ENCODE peak calls at places on chromosome 17, in five cellular contexts. One of them, this sample, is unnamed.

GRCh38 chr17:37261286-37261685 is 114.5 kb upstream of the C17orf78 start:
- DNase-seq in transverse colon: no peak
- DNase-seq in H1: no peak
- DNase-seq in stomach: no peak
- DNase-seq in A549: no peak
- DNase-seq in this sample: no peak

GRCh38 chr17:70622382-70623260 is 453.3 kb downstream of the KCNJ2 start:
- DNase-seq in transverse colon: peak
- DNase-seq in H1: peak
- DNase-seq in stomach: peak
- DNase-seq in A549: peak
- DNase-seq in this sample: no peak

GRCh38 chr17:78000351-78000750 is 41.8 kb downstream of the TNRC6C start:
- DNase-seq in transverse colon: no peak
- DNase-seq in H1: no peak
- DNase-seq in stomach: no peak
- DNase-seq in A549: no peak
- DNase-seq in this sample: no peak

GRCh38 chr17:12622726-12623125 is 43.0 kb upstream of the MYOCD start:
- DNase-seq in transverse colon: no peak
- DNase-seq in H1: no peak
- DNase-seq in stomach: no peak
- DNase-seq in A549: no peak
- DNase-seq in this sample: no peak

GRCh38 chr17:34883106-34884000 is 77.9 kb downstream of the CCT6B start:
- DNase-seq in transverse colon: no peak
- DNase-seq in H1: no peak
- DNase-seq in stomach: no peak
- DNase-seq in A549: no peak
- DNase-seq in this sample: no peak

GRCh38 chr17:27558341-27558740 is 72.6 kb upstream of the LGALS9 start:
- DNase-seq in transverse colon: no peak
- DNase-seq in H1: no peak
- DNase-seq in stomach: no peak
- DNase-seq in A549: no peak
- DNase-seq in this sample: no peak

GRCh38 chr17:35588196-35588920 is 1.2 kb downstream of the AP2B1 start:
- DNase-seq in transverse colon: no peak
- DNase-seq in H1: no peak
- DNase-seq in stomach: no peak
- DNase-seq in A549: peak
- DNase-seq in this sample: no peak

GRCh38 chr17:10743316-10744009 is 13.6 kb upstream of the TMEM220 start:
- DNase-seq in transverse colon: no peak
- DNase-seq in H1: no peak
- DNase-seq in stomach: no peak
- DNase-seq in A549: no peak
- DNase-seq in this sample: no peak

GRCh38 chr17:5234645-5235576 is at the start of gene SCIMP:
- DNase-seq in transverse colon: peak
- DNase-seq in H1: no peak
- DNase-seq in stomach: no peak
- DNase-seq in A549: no peak
- DNase-seq in this sample: no peak

GRCh38 chr17:44222112-44222869 is 2.8 kb upstream of the UBTF start:
- DNase-seq in transverse colon: peak
- DNase-seq in H1: no peak
- DNase-seq in stomach: peak
- DNase-seq in A549: peak
- DNase-seq in this sample: peak

GRCh38 chr17:69503711-69504110 is 89.2 kb downstream of the MAP2K6 start:
- DNase-seq in transverse colon: no peak
- DNase-seq in H1: no peak
- DNase-seq in stomach: no peak
- DNase-seq in A549: no peak
- DNase-seq in this sample: no peak

GRCh38 chr17:16484445-16485169 is 7.4 kb downstream of the LRRC75A start:
- DNase-seq in transverse colon: no peak
- DNase-seq in H1: no peak
- DNase-seq in stomach: no peak
- DNase-seq in A549: no peak
- DNase-seq in this sample: no peak

DNA sequence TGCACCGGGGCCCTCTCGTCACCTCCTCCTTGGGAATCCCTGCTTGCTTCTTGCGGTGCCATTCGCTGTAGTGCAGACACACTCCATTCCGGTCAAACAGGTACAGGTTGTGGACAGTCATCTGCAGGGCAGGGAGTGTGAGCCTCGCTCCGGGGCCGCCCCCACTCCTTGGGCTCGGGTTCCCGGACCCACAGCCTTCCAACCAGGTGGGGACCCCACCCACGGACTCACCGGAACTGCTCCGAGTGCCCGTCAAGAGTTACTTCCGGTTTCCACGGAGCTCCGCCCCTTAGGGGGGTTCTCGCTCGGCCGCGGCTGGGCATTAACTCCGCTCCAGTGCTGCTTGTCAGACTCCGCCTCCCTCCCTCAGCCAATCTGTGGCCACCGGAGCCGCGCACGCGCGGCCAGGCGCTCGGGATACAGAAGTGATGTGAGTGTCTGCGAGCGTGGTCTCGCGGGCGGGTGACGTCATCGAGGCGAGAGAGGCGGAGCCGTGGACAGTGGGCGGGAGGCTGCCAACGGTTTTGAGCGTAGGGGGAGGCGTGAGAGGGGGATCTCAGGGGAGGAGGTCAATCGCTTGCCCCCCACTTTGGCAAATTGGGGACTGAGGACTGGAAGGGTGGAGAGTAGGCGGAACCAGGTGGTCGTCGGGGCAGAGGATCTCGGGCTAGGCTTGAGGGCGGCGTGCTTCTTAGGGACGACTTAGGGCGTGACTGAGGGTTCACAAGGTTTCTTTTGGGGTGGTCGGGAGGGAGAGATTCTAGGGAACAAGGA is at the start of the genes CNTROB and TRAPPC1:
- DNase-seq in transverse colon: peak
- DNase-seq in H1: peak
- DNase-seq in stomach: peak
- DNase-seq in A549: peak
- DNase-seq in this sample: peak
- TF ChIP-seq EP300 in transverse colon: no peak
- TF ChIP-seq EP300 in H1: no peak
- TF ChIP-seq EP300 in stomach: no peak
- TF ChIP-seq EP300 in A549: no peak
- TF ChIP-seq EP300 in this sample: no peak

GRCh38 chr17:39141294-39141693 is 10.1 kb downstream of the PLXDC1 start:
- DNase-seq in transverse colon: no peak
- DNase-seq in H1: no peak
- DNase-seq in stomach: no peak
- DNase-seq in A549: no peak
- DNase-seq in this sample: no peak

GRCh38 chr17:39139561-39139960 is 11.9 kb downstream of the PLXDC1 start:
- DNase-seq in transverse colon: no peak
- DNase-seq in H1: no peak
- DNase-seq in stomach: no peak
- DNase-seq in A549: no peak
- DNase-seq in this sample: no peak

GRCh38 chr17:39141915-39142664 is 9.3 kb downstream of the PLXDC1 start:
- DNase-seq in transverse colon: no peak
- DNase-seq in H1: no peak
- DNase-seq in stomach: no peak
- DNase-seq in A549: no peak
- DNase-seq in this sample: no peak

GRCh38 chr17:39139137-39139516 is 12.3 kb downstream of the PLXDC1 start:
- DNase-seq in transverse colon: no peak
- DNase-seq in H1: no peak
- DNase-seq in stomach: no peak
- DNase-seq in A549: peak
- DNase-seq in this sample: no peak

DNA sequence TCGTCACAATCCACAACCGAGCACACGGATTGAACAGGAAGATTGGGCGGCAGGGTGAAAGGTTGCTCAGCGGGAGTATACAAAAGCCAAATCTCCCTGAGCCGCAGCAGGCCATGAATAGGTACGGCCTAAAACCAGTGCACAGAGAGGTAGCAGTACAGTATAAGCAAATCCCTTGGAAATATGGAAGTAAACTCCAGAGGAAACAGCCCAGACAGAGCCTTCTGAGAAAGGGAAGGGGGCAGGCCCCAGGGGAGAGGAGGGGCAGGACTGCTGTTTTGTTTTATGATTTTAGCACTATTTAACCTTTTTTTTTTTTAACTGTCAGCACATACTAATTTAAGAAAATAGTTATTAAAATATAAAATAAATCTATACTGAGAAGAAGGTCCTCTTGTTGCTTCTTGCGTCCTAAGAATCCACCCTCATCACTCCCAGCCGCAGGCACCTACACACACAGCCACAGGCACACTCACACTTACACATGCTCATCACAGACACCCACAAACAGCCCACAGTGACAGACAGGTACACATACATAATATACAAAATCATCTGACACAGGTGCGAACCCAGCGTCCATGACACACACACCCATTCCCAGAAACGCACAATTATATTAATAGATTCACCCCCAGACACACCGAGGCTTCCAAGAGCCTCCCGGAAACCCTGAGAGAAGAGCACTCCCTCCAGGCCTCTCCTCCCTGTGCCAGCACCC is 12.9 kb downstream of the PLXDC1 start:
- DNase-seq in transverse colon: no peak
- DNase-seq in H1: no peak
- DNase-seq in stomach: no peak
- DNase-seq in A549: no peak
- DNase-seq in this sample: no peak
- TF ChIP-seq CTCF in transverse colon: no peak
- TF ChIP-seq CTCF in H1: no peak
- TF ChIP-seq CTCF in stomach: no peak
- TF ChIP-seq CTCF in A549: no peak
- TF ChIP-seq CTCF in this sample: no peak

DNA sequence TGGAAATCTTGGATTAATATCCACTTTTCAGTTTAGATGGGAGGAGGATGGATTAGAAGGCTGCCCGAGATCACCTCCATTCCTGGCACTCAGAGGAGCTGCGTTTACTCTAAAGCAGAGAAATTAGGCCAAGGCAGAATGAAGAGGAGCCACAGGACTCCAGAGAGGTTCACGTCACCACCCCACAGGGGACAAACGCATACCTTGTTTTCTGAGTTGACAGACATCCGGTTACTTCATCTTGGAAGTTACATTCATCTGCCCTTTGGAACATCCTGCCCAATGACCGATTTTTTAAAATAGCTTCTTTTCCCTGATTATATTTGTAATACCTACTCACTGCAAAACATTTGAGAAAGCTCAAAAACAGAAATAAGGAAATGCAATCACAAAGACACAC is 220.0 kb downstream of the SOX9 start:
- DNase-seq in transverse colon: no peak
- DNase-seq in H1: no peak
- DNase-seq in stomach: no peak
- DNase-seq in A549: no peak
- DNase-seq in this sample: no peak
- TF ChIP-seq EP300 in transverse colon: no peak
- TF ChIP-seq EP300 in H1: no peak
- TF ChIP-seq EP300 in stomach: no peak
- TF ChIP-seq EP300 in A549: no peak
- TF ChIP-seq EP300 in this sample: no peak

GRCh38 chr17:82705756-82706155 is 7.3 kb upstream of the RAB40B start:
- DNase-seq in transverse colon: no peak
- DNase-seq in H1: no peak
- DNase-seq in stomach: no peak
- DNase-seq in A549: no peak
- DNase-seq in this sample: peak

GRCh38 chr17:82709676-82710498 is 6.6 kb upstream of the FN3KRP start:
- DNase-seq in transverse colon: no peak
- DNase-seq in H1: no peak
- DNase-seq in stomach: no peak
- DNase-seq in A549: no peak
- DNase-seq in this sample: no peak

GRCh38 chr17:82713015-82713723 is 3.3 kb upstream of the FN3KRP start:
- DNase-seq in transverse colon: no peak
- DNase-seq in H1: no peak
- DNase-seq in stomach: no peak
- DNase-seq in A549: no peak
- DNase-seq in this sample: no peak

GRCh38 chr17:82709024-82709675 is 7.4 kb upstream of the FN3KRP start:
- DNase-seq in transverse colon: no peak
- DNase-seq in H1: no peak
- DNase-seq in stomach: no peak
- DNase-seq in A549: peak
- DNase-seq in this sample: no peak

DNA sequence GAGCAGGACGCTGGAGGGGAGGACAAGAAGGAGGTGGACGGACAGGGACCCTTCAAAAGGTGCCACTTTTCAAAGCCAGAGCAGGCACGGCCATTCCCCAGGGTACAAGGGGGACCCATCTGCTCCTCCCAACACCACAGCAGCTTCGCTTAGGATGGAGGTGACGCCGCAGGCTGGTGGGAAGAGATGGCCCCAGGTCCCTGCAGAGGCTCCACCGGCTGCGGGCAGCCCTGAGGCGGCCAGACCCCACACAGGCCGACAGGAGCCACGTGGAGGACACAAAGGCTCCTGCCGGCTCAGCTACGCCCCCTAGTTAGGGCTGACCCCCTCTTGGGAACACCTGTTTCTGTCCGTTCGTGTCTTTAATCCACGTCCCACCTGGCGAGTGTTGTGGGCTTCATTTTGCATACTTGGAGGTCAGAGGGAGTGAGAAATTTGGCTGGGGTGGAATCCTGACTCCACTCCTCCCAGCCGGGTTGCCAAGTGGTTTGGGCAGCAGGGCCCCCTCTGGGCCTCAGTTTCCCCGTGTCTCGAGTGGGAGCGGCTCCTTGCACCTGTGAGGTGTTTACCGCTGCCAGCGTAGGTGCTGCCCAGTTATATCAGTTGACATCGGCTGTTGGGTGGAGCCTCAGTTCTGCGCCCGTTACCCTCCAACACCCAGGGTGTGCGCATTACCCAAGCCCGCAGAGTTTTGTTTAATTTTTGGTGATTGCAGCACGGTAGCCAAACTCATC is 5.8 kb upstream of the FN3KRP start:
- DNase-seq in transverse colon: no peak
- DNase-seq in H1: no peak
- DNase-seq in stomach: no peak
- DNase-seq in A549: no peak
- DNase-seq in this sample: no peak
- TF ChIP-seq CTCF in transverse colon: no peak
- TF ChIP-seq CTCF in H1: peak
- TF ChIP-seq CTCF in stomach: no peak
- TF ChIP-seq CTCF in A549: peak
- TF ChIP-seq CTCF in this sample: no peak